ENCODE peak calls at places on chromosomes 7 and 10, in nine cellular contexts. W is lung, Y is mesendoderm, C is HAP-1, O is keratinocyte, K is ovary, D is endodermal cell, N is PC-3, P is pancreas. Q is an unnamed sample.

GRCh38 chr7:1811850-1812692 is 142.0 kb downstream of the ELFN1 start:
- DNase-seq in W (no peak), K (peak; percentile 27), P (no peak), C (no peak), O (peak; percentile 2), Y (peak; percentile 45), D (peak; percentile 77), N (peak; percentile 6), Q (no peak)

GRCh38 chr7:136958016-136958415 is 89.6 kb downstream of the CHRM2 start:
- DNase-seq in Y (no peak), K (no peak), D (no peak), N (no peak), W (no peak), O (no peak), P (no peak), C (no peak), Q (no peak)

GRCh38 chr10:6402960-6403359 is 177.1 kb downstream of the PRKCQ start:
- DNase-seq in P (no peak), Y (no peak), C (no peak), K (no peak), N (no peak), O (no peak), W (no peak), D (no peak), Q (no peak)

GRCh38 chr10:34543716-34544115 is 271.4 kb downstream of the PARD3 start:
- DNase-seq in N (no peak), P (no peak), Y (no peak), D (no peak), K (no peak), O (no peak), C (no peak), W (no peak), Q (no peak)

GRCh38 chr7:117538053-117538452 is 58.2 kb downstream of the CFTR start:
- DNase-seq in P (no peak), C (no peak), O (no peak), K (no peak), W (no peak), Y (no peak), D (no peak), N (no peak), Q (no peak)

GRCh38 chr10:109974509-109975191 is 33.1 kb upstream of the ADD3 start:
- DNase-seq in N (no peak), W (no peak), C (no peak), Y (no peak), K (no peak), D (no peak), O (no peak), P (no peak), Q (no peak)

GRCh38 chr7:139075031-139075652 is 34.4 kb downstream of the ZC3HAV1 start:
- DNase-seq in C (peak; percentile 63), Y (peak; percentile 85), O (no peak), D (peak; percentile 84), W (peak; percentile 76), P (no peak), N (peak; percentile 83), K (peak; percentile 51), Q (peak; percentile 66)

GRCh38 chr7:116273918-116274301 is 63.6 kb downstream of the TES start:
- DNase-seq in Y (peak; percentile 50), C (no peak), P (no peak), W (no peak), N (no peak), K (no peak), D (no peak), O (no peak), Q (no peak)

DNA sequence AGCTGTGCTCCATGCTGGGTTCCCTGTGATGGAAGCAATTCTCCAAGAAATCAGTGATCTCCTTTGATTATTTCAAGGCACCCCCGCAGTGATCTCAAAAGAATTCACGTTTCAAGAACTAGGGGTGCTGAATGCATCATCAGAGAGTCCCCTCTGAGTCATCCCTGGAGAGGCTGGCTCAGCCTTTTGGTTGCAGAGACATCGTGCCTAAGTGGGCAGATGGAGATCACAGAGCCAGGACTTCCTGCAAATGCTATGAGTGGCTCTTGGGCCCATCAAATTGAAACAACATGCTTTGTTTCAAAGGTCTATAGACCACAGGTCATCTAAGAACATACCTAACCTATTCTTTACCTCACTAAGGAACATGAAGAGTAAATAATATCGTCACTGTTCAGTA is 41.5 kb upstream of the PLEKHA1 start:
- DNase-seq in N (no peak), D (no peak), W (no peak), C (no peak), Y (no peak), K (no peak), O (no peak), P (no peak), Q (no peak)
- H3K4me1 ChIP-seq in N (no peaks in the 10 kb centered on the region), D (no peaks in the 10 kb centered on the region), W (no peaks in the 10 kb centered on the region), C (no peaks in the 10 kb centered on the region), Y (no peaks in the 10 kb centered on the region), K (no peaks in the 10 kb centered on the region), O (peaks cover 18% of the 10 kb centered on the region), P (no peaks in the 10 kb centered on the region), Q (peaks cover 1% of the 10 kb centered on the region)

GRCh38 chr7:22728416-22729029 is 1.5 kb downstream of the IL6 start:
- DNase-seq in N (peak; percentile 81), D (peak; percentile 50), O (peak; percentile 32), W (no peak), Y (peak; percentile 82), P (no peak), K (no peak), C (peak; percentile 63), Q (no peak)

GRCh38 chr7:22726849-22727792 is at the start of gene IL6:
- DNase-seq in P (peak; percentile 90), Y (peak; percentile 85), W (peak; percentile 74), K (peak; percentile 86), O (peak; percentile 77), C (peak; percentile 50), N (peak; percentile 92), D (peak; percentile 87), Q (peak; percentile 63)

GRCh38 chr7:22724861-22725260 is 2.1 kb upstream of the IL6 start:
- DNase-seq in N (no peak), W (no peak), C (no peak), O (no peak), P (no peak), K (no peak), D (no peak), Y (no peak), Q (no peak)

GRCh38 chr7:22725585-22725984 is 1.4 kb upstream of the IL6 start:
- DNase-seq in O (no peak), Y (peak; percentile 88), D (peak; percentile 52), C (peak; percentile 34), W (no peak), K (no peak), N (peak; percentile 48), P (no peak), Q (no peak)

GRCh38 chr7:22726345-22726848 is 603 bp upstream of the IL6 start:
- DNase-seq in W (peak; percentile 51), Y (peak; percentile 94), D (peak; percentile 90), K (peak; percentile 36), C (peak; percentile 82), N (peak; percentile 84), O (peak; percentile 50), P (peak; percentile 53), Q (peak; percentile 34)
- H3K4me3 ChIP-seq in W (no peak overlapping the region), Y (no peak overlapping the region), D (no peak overlapping the region), K (peak overlapping the region; percentile 33), C (no peak overlapping the region), N (peak overlapping the region; percentile 74), O (no peak overlapping the region), P (no peak overlapping the region), Q (no peak overlapping the region)

DNA sequence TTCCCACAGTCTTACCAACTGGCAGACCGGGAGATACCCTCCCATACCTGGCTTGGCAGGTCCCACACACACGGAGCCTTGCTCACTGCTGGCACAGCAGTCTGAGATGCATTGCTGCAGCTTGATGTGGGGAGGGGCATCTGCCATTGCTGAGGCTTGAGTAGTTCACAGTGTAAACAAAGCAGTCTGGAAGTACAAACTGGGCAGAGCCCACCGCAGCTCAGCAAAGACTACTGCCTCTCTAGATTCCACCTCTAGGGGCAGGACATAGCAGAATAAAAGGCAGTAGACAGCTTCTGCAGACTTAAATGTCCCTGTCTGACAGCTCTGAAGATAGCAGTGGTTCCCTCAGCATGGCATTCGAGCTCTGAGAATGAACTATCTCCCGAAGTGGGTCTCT is 69.6 kb upstream of the RELN start:
- DNase-seq in O (no peak), P (no peak), N (no peak), Y (peak; percentile 1), C (no peak), D (no peak), W (no peak), K (no peak), Q (no peak)
- H3K4me1 ChIP-seq in O (no peaks in the 10 kb centered on the region), P (no peaks in the 10 kb centered on the region), N (no peaks in the 10 kb centered on the region), Y (no peaks in the 10 kb centered on the region), C (peaks cover 3% of the 10 kb centered on the region), D (no peaks in the 10 kb centered on the region), W (no peaks in the 10 kb centered on the region), K (no peaks in the 10 kb centered on the region), Q (no peaks in the 10 kb centered on the region)

GRCh38 chr10:80498833-80499671 is 38.6 kb upstream of the SH2D4B start:
- DNase-seq in C (no peak), Y (peak; percentile 92), W (peak; percentile 92), N (no peak), K (peak; percentile 89), O (no peak), D (peak; percentile 76), P (peak; percentile 92), Q (peak; percentile 88)
- H3K4me3 ChIP-seq in C (no peak overlapping the region), Y (no peak overlapping the region), W (no peak overlapping the region), N (no peak overlapping the region), K (no peak overlapping the region), O (no peak overlapping the region), D (no peak overlapping the region), P (no peak overlapping the region), Q (no peak overlapping the region)

GRCh38 chr7:77538186-77538907 is 1.3 kb downstream of the PTPN12 start:
- DNase-seq in Y (peak; percentile 98), K (peak; percentile 83), O (peak; percentile 62), D (peak; percentile 90), N (peak; percentile 92), C (peak; percentile 86), P (peak; percentile 78), W (peak; percentile 92), Q (peak; percentile 89)

GRCh38 chr7:77542895-77543294 is 5.8 kb downstream of the PTPN12 start:
- DNase-seq in W (no peak), N (peak; percentile 36), O (no peak), Y (no peak), D (no peak), P (no peak), C (no peak), K (no peak), Q (no peak)

GRCh38 chr7:77542399-77542798 is 5.3 kb downstream of the PTPN12 start:
- DNase-seq in C (no peak), P (no peak), O (no peak), K (no peak), D (no peak), W (no peak), Y (no peak), N (peak; percentile 36), Q (no peak)

GRCh38 chr7:77538908-77539212 is 1.8 kb downstream of the PTPN12 start:
- DNase-seq in O (no peak), Y (no peak), N (no peak), D (no peak), K (no peak), P (no peak), W (no peak), C (no peak), Q (no peak)

GRCh38 chr7:77540402-77540822 is 3.3 kb downstream of the PTPN12 start:
- DNase-seq in C (no peak), Y (no peak), D (no peak), W (no peak), P (no peak), O (no peak), N (no peak), K (no peak), Q (no peak)
- H3K4me1 ChIP-seq in C (no peaks in the 10 kb centered on the region), Y (peaks cover 5% of the 10 kb centered on the region), D (peaks cover 5% of the 10 kb centered on the region), W (peaks cover 11% of the 10 kb centered on the region), P (peaks cover 27% of the 10 kb centered on the region), O (peaks cover 43% of the 10 kb centered on the region), N (peaks cover 49% of the 10 kb centered on the region), K (peaks cover 8% of the 10 kb centered on the region), Q (peaks cover 10% of the 10 kb centered on the region)

GRCh38 chr7:112207765-112208164 is 1.3 kb downstream of the ZNF277 start:
- DNase-seq in C (no peak), W (no peak), K (no peak), Y (no peak), O (no peak), P (no peak), N (no peak), D (no peak), Q (no peak)
- H3K4me3 ChIP-seq in C (peak overlapping the region; percentile 96), W (no peak overlapping the region), K (no peak overlapping the region), Y (no peak overlapping the region), O (peak overlapping the region; percentile 65), P (no peak overlapping the region), N (peak overlapping the region; percentile 94), D (peak overlapping the region; percentile 98), Q (peak overlapping the region; percentile 89)